ENCODE peak calls at places on chromosome X, in five cellular contexts. P, S, A, O and X are unnamed samples.

GRCh38 chrX:81202989-81203388 is 1.1 kb downstream of the SH3BGRL start:
- DNase-seq in S (no peak), P (no peak), O (no peak), A (no peak), X (no peak)

GRCh38 chrX:426881-427280 is 40.2 kb upstream of the PPP2R3B start:
- DNase-seq in O (no peak), S (no peak), P (no peak), A (no peak), X (no peak)

GRCh38 chrX:96906741-96907140 is 23.0 kb downstream of the RPA4 start:
- DNase-seq in A (no peak), O (no peak), P (no peak), S (no peak), X (no peak)

GRCh38 chrX:136689441-136689840 is 41.5 kb downstream of the CD40LG start:
- DNase-seq in O (no peak), S (no peak), A (no peak), P (no peak), X (peak; percentile 31)

GRCh38 chrX:54826598-54826997 is 19.1 kb downstream of the MAGED2 start:
- DNase-seq in A (no peak), P (no peak), O (no peak), S (no peak), X (no peak)

GRCh38 chrX:22800360-22800759 is 199.4 kb upstream of the DDX53 start:
- DNase-seq in S (no peak), O (peak; percentile 9), P (no peak), A (no peak), X (no peak)

GRCh38 chrX:136754641-136755040 is 26.1 kb downstream of the ARHGEF6 start:
- DNase-seq in O (no peak), S (peak; percentile 30), A (no peak), P (peak; percentile 30), X (peak; percentile 20)

GRCh38 chrX:132017431-132018185 is 5.5 kb upstream of the STK26 start:
- DNase-seq in S (no peak), A (no peak), P (no peak), O (no peak), X (no peak)

GRCh38 chrX:152451731-152451980 is 541 bp upstream of the GABRA3 start:
- DNase-seq in S (no peak), O (no peak), A (no peak), P (no peak), X (no peak)

GRCh38 chrX:23845316-23845932 is 62.3 kb downstream of the APOO start:
- DNase-seq in P (no peak), O (peak; percentile 39), A (no peak), S (no peak), X (no peak)

GRCh38 chrX:41381685-41382084 is 47.7 kb downstream of the DDX3X start:
- DNase-seq in S (no peak), O (peak; percentile 48), P (no peak), A (no peak), X (no peak)

GRCh38 chrX:101999644-102000539 is 68.1 kb upstream of the ZMAT1 start:
- DNase-seq in O (no peak), P (no peak), S (no peak), A (no peak), X (no peak)

GRCh38 chrX:154486396-154487207 is at the start of gene UBL4A:
- DNase-seq in A (peak; percentile 76), S (peak; percentile 64), P (peak; percentile 43), O (peak; percentile 59), X (peak; percentile 69)

GRCh38 chrX:8724176-8724757 is 7.7 kb downstream of the ANOS1 start:
- DNase-seq in P (no peak), S (no peak), A (no peak), O (no peak), X (no peak)